ENCODE peak calls at places on chromosome 5, in six cellular contexts. F is breast epithelium, K is IMR-90, C is AG09309, H is AG10803, Q is GM13976. T is an unnamed sample.
A peak's percentile ranks its signal among the peaks of the same experiment; 100 is the strongest.

GRCh38 chr5:150339165-150339564 is 18.3 kb upstream of the TCOF1 start:
- DNase-seq in F (no peak), K (no peak), C (no peak), H (no peak), Q (no peak), T (no peak)

GRCh38 chr5:145983461-145983860 is 47.1 kb downstream of the SH3RF2 start:
- DNase-seq in F (no peak), K (no peak), C (no peak), H (no peak), Q (no peak), T (no peak)

GRCh38 chr5:55226027-55226933 is 835 bp downstream of the MCIDAS start:
- DNase-seq in F (no peak), K (peak; percentile 16), C (no peak), H (peak; percentile 13), Q (peak; percentile 82), T (peak; percentile 86)

GRCh38 chr5:33824516-33825195 is 67.1 kb downstream of the ADAMTS12 start:
- DNase-seq in F (no peak), K (peak; percentile 81), C (peak; percentile 88), H (peak; percentile 98), Q (no peak), T (no peak)

GRCh38 chr5:142385194-142385593 is 60.4 kb upstream of the SPRY4 start:
- DNase-seq in F (no peak), K (peak; percentile 87), C (peak; percentile 49), H (peak; percentile 83), Q (no peak), T (no peak)

GRCh38 chr5:172943283-172943841 is 15.9 kb upstream of the RPL26L1 start:
- DNase-seq in F (no peak), K (peak; percentile 80), C (peak; percentile 69), H (peak; percentile 85), Q (no peak), T (no peak)

GRCh38 chr5:39482098-39482497 is 57.3 kb upstream of the DAB2 start:
- DNase-seq in F (no peak), K (no peak), C (no peak), H (no peak), Q (no peak), T (no peak)

GRCh38 chr5:54867310-54867944 is 118.0 kb downstream of the ESM1 start:
- DNase-seq in F (no peak), K (peak; percentile 75), C (no peak), H (peak; percentile 76), Q (peak; percentile 52), T (no peak)

GRCh38 chr5:112317866-112318265 is 101.2 kb downstream of the EPB41L4A start:
- DNase-seq in F (no peak), K (no peak), C (no peak), H (no peak), Q (no peak), T (no peak)

GRCh38 chr5:73126381-73126780 is 6.0 kb downstream of the TMEM171 start:
- DNase-seq in F (no peak), K (no peak), C (no peak), H (peak; percentile 39), Q (no peak), T (no peak)

GRCh38 chr5:52705720-52706119 is 82.0 kb upstream of the ITGA1 start:
- DNase-seq in F (no peak), K (no peak), C (no peak), H (peak; percentile 66), Q (no peak), T (no peak)

GRCh38 chr5:120927923-120928322 is 463.8 kb downstream of the PRR16 start:
- DNase-seq in F (no peak), K (no peak), C (no peak), H (no peak), Q (no peak), T (no peak)

GRCh38 chr5:14870347-14871083 is 1.1 kb downstream of the ANKH start:
- DNase-seq in F (no peak), K (no peak), C (no peak), H (no peak), Q (peak; percentile 37), T (no peak)

GRCh38 chr5:89293849-89294248 is 410.9 kb upstream of the MEF2C start:
- DNase-seq in F (no peak), K (peak; percentile 49), C (peak; percentile 82), H (peak; percentile 88), Q (no peak), T (no peak)

GRCh38 chr5:59330680-59331079 is 562.8 kb downstream of the PDE4D start:
- DNase-seq in F (no peak), K (no peak), C (no peak), H (no peak), Q (no peak), T (no peak)

GRCh38 chr5:7018144-7018543 is 304.9 kb downstream of the TENT4A start:
- DNase-seq in F (no peak), K (no peak), C (no peak), H (no peak), Q (no peak), T (no peak)

GRCh38 chr5:175821790-175822211 is 49.6 kb upstream of the CPLX2 start:
- DNase-seq in F (no peak), K (no peak), C (no peak), H (no peak), Q (peak; percentile 50), T (no peak)

GRCh38 chr5:146825033-146825432 is 53.5 kb downstream of the PPP2R2B start:
- DNase-seq in F (no peak), K (peak; percentile 11), C (no peak), H (peak; percentile 4), Q (no peak), T (no peak)

GRCh38 chr5:64914396-64914795 is 145.7 kb downstream of the CWC27 start:
- DNase-seq in F (no peak), K (peak; percentile 59), C (no peak), H (peak; percentile 39), Q (no peak), T (no peak)

GRCh38 chr5:96120120-96120519 is 158.5 kb upstream of the ELL2 start:
- DNase-seq in F (no peak), K (no peak), C (no peak), H (no peak), Q (no peak), T (no peak)

GRCh38 chr5:83472508-83473343 is 1.2 kb downstream of the VCAN start:
- DNase-seq in F (no peak), K (no peak), C (no peak), H (peak; percentile 72), Q (peak; percentile 67), T (no peak)

GRCh38 chr5:123180178-123180577 is 91.1 kb downstream of the PRDM6 start:
- DNase-seq in F (no peak), K (no peak), C (no peak), H (peak; percentile 10), Q (no peak), T (no peak)
- TF ChIP-seq CTCF in F (no peak), K (no peak), C (no peak), H (no peak), Q (no peak), T (no peak)

DNA sequence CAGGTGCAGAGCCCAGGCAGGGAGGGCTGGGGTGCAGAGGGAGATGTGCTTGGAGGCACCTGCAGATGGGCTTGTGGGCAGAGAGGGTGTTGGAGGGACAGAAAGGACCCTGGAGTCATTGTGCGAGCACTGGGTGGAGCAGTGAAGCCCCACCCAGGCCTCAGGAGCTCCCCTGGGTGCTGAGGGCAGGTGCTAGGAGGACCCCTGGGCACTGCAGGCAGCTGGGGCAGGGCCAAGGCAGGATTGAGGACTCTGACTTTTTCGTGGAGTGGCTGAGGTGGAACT is 10.3 kb upstream of the SLC6A18 start:
- DNase-seq in F (no peak), K (no peak), C (no peak), H (no peak), Q (no peak), T (no peak)
- TF ChIP-seq CTCF in F (no peak), K (no peak), C (no peak), H (no peak), Q (no peak), T (no peak)

DNA sequence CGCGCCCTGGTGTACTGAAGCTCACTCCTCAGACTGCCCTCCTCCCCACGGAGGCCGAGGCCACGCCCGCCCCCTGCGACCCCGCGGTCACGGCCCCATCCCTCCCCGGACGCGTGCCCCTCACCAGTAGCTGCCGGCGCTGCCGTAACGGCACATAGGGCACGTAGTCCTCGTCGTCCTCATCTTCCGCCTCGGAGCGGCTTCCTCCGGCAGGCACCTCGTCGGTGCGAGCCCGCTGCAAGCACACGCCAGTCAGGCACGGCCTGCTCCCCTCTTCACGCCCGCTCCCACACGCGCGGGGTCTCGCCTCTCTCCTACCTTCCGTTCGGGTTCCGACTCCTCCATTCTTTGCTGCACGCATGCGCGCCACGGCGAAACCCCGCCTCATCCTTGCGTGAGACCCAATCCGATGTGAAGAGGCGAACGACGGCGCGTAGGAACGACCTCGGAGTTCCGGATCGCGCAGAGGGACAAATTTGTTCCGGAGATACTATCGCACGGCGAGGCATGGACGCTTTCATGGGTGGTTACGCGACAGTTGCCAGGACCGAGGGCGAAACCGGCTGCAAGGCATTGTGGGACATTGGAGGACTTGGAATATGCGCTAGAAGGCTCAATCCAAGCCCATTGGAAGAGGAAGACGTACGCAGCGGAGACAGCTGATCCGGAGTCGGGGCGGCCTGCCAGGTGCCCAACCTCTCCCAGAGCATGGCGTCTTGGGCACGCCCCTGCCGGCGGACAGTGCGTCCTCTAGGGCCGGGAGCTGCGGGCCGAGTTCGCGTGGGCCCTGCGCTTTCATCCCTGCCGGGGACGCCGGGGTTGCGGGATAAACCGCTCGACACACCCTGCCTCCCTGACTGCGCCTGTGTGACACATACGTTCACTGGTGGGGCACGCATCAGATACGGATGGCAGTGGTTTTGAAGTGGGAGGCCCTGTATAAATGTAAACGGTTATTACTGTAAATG is at the start of gene DDX41:
- DNase-seq in F (peak; percentile 98), K (peak; percentile 99), C (peak; percentile 98), H (peak; percentile 99), Q (peak; percentile 99), T (peak; percentile 100)
- TF ChIP-seq CTCF in F (no peak), K (no peak), C (peak; percentile 21), H (no peak), Q (no peak), T (no peak)

GRCh38 chr5:41762426-41762825 is 107.8 kb downstream of the OXCT1 start:
- DNase-seq in F (no peak), K (no peak), C (no peak), H (no peak), Q (no peak), T (no peak)
- TF ChIP-seq CTCF in F (no peak), K (no peak), C (no peak), H (no peak), Q (no peak), T (no peak)

DNA sequence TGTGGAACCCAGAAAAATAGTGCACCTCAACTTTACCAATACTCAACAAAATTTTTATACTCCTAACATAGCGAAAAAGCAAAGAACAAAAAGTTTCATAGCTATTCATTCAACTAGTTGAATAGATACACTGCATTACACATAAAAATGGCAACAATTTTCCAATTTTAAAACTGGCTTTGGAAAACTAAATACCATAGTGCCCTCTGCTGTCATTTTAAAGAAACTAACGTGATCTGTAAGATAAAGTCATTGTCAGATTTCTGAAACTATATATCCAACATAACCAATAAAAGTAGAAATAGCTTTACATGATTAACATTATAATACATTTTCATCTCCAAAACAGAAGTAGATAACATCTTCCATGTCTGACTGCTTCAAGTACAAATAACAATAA is 31.6 kb downstream of the DTWD2 start:
- DNase-seq in F (no peak), K (peak; percentile 22), C (no peak), H (peak; percentile 18), Q (no peak), T (no peak)
- TF ChIP-seq CTCF in F (no peak), K (peak; percentile 51), C (peak; percentile 26), H (peak; percentile 44), Q (no peak), T (peak; percentile 55)

GRCh38 chr5:115069087-115069968 is 100.4 kb downstream of the TRIM36 start:
- DNase-seq in F (no peak), K (peak; percentile 58), C (peak; percentile 13), H (peak; percentile 60), Q (no peak), T (no peak)
- TF ChIP-seq CTCF in F (no peak), K (peak; percentile 62), C (peak; percentile 69), H (peak; percentile 72), Q (peak; percentile 11), T (peak; percentile 86)

T was measured in D721Med.